ENCODE peak calls at places on chromosome 5, in four cellular contexts. N is cardiac muscle cell, X is body of pancreas, I is HepG2. B is an unnamed sample.

GRCh38 chr5:42216904-42217303 is 206.3 kb upstream of the GHR start:
- DNase-seq in N (no peak), X (no peak), I (no peak), B (no peak)

GRCh38 chr5:146076028-146076427 is 29.3 kb downstream of the PLAC8L1 start:
- DNase-seq in N (no peak), X (no peak), I (no peak), B (no peak)

GRCh38 chr5:13143630-13144029 is 800.9 kb downstream of the DNAH5 start:
- DNase-seq in N (no peak), X (no peak), I (no peak), B (no peak)

GRCh38 chr5:131814990-131815389 is 18.2 kb upstream of the FNIP1 start:
- DNase-seq in N (peak; percentile 83), X (no peak), I (no peak), B (no peak)

GRCh38 chr5:148477429-148477828 is 93.7 kb downstream of the FBXO38 start:
- DNase-seq in N (no peak), X (no peak), I (no peak), B (no peak)

GRCh38 chr5:168765220-168766037 is 186.3 kb upstream of the PANK3 start:
- DNase-seq in N (peak; percentile 41), X (no peak), I (no peak), B (peak; percentile 60)

GRCh38 chr5:82684659-82685058 is 392.5 kb downstream of the TMEM167A start:
- DNase-seq in N (peak; percentile 13), X (no peak), I (no peak), B (no peak)

GRCh38 chr5:120457839-120458507 is 6.1 kb upstream of the PRR16 start:
- DNase-seq in N (peak; percentile 82), X (peak; percentile 94), I (peak; percentile 46), B (peak; percentile 81)

GRCh38 chr5:140855772-140856674 is at the start of gene PCDHA10:
- DNase-seq in N (no peak), X (peak; percentile 44), I (peak; percentile 6), B (no peak)

GRCh38 chr5:6454628-6455053 is 6.0 kb downstream of the UBE2QL1 start:
- DNase-seq in N (no peak), X (no peak), I (no peak), B (peak; percentile 36)

GRCh38 chr5:41503860-41504259 is 6.5 kb downstream of the PLCXD3 start:
- DNase-seq in N (no peak), X (no peak), I (no peak), B (no peak)

GRCh38 chr5:25006734-25007133 is 362.0 kb upstream of the CDH10 start:
- DNase-seq in N (no peak), X (no peak), I (no peak), B (no peak)

GRCh38 chr5:37717613-37718431 is 122.0 kb downstream of the GDNF start:
- DNase-seq in N (peak; percentile 93), X (peak; percentile 77), I (peak; percentile 95), B (no peak)

GRCh38 chr5:113162770-113163169 is 186.2 kb downstream of the DCP2 start:
- DNase-seq in N (peak; percentile 60), X (no peak), I (no peak), B (no peak)

GRCh38 chr5:142938201-142938600 is 168.0 kb downstream of the ARHGAP26 start:
- DNase-seq in N (no peak), X (no peak), I (no peak), B (no peak)

GRCh38 chr5:88515881-88516819 is 247.5 kb upstream of the TMEM161B start:
- DNase-seq in N (no peak), X (no peak), I (no peak), B (no peak)

GRCh38 chr5:51226420-51226735 is 156.9 kb upstream of the ISL1 start:
- DNase-seq in N (no peak), X (peak; percentile 20), I (peak; percentile 13), B (no peak)

GRCh38 chr5:91380491-91381133 is 2.5 kb downstream of the ARRDC3 start:
- DNase-seq in N (peak; percentile 96), X (peak; percentile 99), I (peak; percentile 90), B (peak; percentile 99)

GRCh38 chr5:164002653-164003052 is 497.2 kb downstream of the MAT2B start:
- DNase-seq in N (peak; percentile 5), X (no peak), I (no peak), B (no peak)

GRCh38 chr5:133106761-133107572 is 55.2 kb downstream of the HSPA4 start:
- DNase-seq in N (no peak), X (no peak), I (no peak), B (no peak)

GRCh38 chr5:133106343-133106742 is 54.5 kb downstream of the HSPA4 start:
- DNase-seq in N (peak; percentile 11), X (no peak), I (no peak), B (no peak)

GRCh38 chr5:133109655-133110483 is 58.1 kb downstream of the HSPA4 start:
- DNase-seq in N (peak; percentile 44), X (no peak), I (no peak), B (peak; percentile 66)

GRCh38 chr5:133110709-133111108 is 58.9 kb downstream of the HSPA4 start:
- DNase-seq in N (no peak), X (no peak), I (no peak), B (no peak)

GRCh38 chr5:133108481-133108921 is 56.7 kb downstream of the HSPA4 start:
- DNase-seq in N (no peak), X (no peak), I (no peak), B (no peak)
- H3K4me1 ChIP-seq in N (no peaks in the 10 kb centered on the region), X (peaks cover 8% of the 10 kb centered on the region), I (peaks cover 18% of the 10 kb centered on the region), B (peaks cover 15% of the 10 kb centered on the region)

GRCh38 chr5:111820072-111820471 is 63.1 kb upstream of the NREP start:
- DNase-seq in N (peak; percentile 10), X (no peak), I (peak; percentile 11), B (no peak)
- TF ChIP-seq CTCF in N (no peak), X (no peak), I (peak; percentile 55), B (no peak)

GRCh38 chr5:96752341-96753016 is 55.3 kb downstream of the ERAP1 start:
- DNase-seq in N (peak; percentile 77), X (peak; percentile 17), I (peak; percentile 65), B (no peak)

GRCh38 chr5:96756985-96757384 is 50.8 kb downstream of the ERAP1 start:
- DNase-seq in N (no peak), X (no peak), I (no peak), B (no peak)

GRCh38 chr5:96753017-96753397 is 54.7 kb downstream of the ERAP1 start:
- DNase-seq in N (no peak), X (no peak), I (no peak), B (no peak)

GRCh38 chr5:96751203-96752169 is 56.3 kb downstream of the ERAP1 start:
- DNase-seq in N (no peak), X (no peak), I (no peak), B (no peak)

DNA sequence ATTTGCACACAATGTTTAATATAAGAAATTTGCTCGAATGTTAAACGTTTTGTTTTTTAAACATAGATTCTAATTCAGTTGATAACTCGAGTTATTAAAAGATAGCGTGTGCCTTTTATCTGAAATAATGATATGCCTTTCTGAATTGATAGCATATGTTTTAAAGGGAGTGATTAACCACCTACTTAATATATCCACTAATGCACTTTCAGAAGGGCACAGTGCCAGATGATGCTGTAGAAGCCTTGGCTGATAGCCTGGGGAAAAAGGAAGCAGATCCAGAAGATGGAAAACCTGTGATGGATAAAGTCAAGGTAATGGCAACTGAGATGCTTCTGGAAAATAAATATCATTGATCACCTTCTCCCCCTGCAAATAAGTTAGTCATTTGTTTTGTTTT is 53.9 kb downstream of the ERAP1 start:
- DNase-seq in N (no peak), X (no peak), I (no peak), B (no peak)
- H3K4me1 ChIP-seq in N (no peaks in the 10 kb centered on the region), X (no peaks in the 10 kb centered on the region), I (no peaks in the 10 kb centered on the region), B (no peaks in the 10 kb centered on the region)

DNA sequence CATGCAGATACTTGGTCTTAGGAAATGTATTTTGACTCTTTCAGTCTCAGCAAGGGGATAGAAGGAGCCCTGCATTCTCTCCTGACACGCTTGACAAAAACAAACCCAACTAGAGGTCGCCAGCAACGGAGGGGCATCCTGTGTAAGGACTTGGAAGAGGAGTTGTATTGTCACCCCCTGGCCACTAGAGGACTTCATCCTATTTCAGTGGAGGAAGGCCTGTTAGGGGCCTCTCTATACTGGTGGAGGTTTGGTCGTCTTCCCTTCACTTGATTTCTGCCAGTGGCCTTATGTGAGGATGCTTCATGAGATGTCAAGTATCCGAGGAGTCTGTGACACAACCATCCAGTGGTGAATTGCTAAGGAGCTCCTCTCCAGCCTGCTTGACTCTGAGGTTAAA is 122.8 kb upstream of the STC2 start:
- DNase-seq in N (peak; percentile 32), X (peak; percentile 42), I (peak; percentile 49), B (no peak)
- TF ChIP-seq CTCF in N (peak; percentile 43), X (peak; percentile 42), I (peak; percentile 69), B (peak; percentile 40)

DNA sequence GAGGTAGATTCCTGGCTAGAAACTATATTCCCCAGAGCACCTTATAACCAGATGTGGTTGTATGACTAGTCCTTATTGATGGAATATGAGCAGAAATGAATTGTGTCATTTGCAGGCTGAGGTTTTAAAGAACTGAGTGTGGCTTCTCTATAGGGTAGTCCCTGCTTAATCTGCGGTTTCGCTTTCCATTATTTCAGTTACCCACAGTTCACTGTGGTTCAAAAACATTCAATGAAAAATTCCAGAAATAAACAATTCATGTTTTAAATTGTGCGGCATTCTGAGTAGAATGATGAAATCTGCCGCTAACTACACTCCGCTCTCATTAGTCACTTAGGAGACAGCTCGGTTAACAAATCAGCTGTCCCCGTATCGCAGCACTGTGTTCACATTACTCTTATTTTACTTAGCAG is 65.1 kb downstream of the ANKRD55 start:
- DNase-seq in N (no peak), X (no peak), I (no peak), B (no peak)
- H3K4me1 ChIP-seq in N (peaks cover 6% of the 10 kb centered on the region), X (no peaks in the 10 kb centered on the region), I (peaks cover 20% of the 10 kb centered on the region), B (no peaks in the 10 kb centered on the region)

B was measured in psoas muscle.